ENCODE peak calls at places on chromosomes 16 and 17, in four cellular contexts. G is CD14-positive monocyte, K is activated T-helper 1 cell treated with Interleukin-2 at 50 U/mL for 16 hours, P is NCI-H345. U is an unnamed sample.

GRCh38 chr17:79835470-79835899 is 3.8 kb downstream of the CBX4 start:
- DNase-seq in G (no peak), K (no peak), P (no peak), U (no peak)

GRCh38 chr16:69564845-69565610 is 738 bp upstream of the NFAT5 start:
- DNase-seq in G (no peak), K (no peak), P (no peak), U (peak; percentile 18)

GRCh38 chr16:85119333-85120005 is 7.2 kb upstream of the CIBAR2 start:
- DNase-seq in G (no peak), K (no peak), P (no peak), U (no peak)

GRCh38 chr17:74525781-74526288 is 5.4 kb downstream of the CD300LB start:
- DNase-seq in G (no peak), K (no peak), P (no peak), U (no peak)

GRCh38 chr17:33016920-33017319 is 25.3 kb downstream of the SPACA3 start:
- DNase-seq in G (no peak), K (no peak), P (no peak), U (no peak)

GRCh38 chr17:6638046-6638908 is 2.2 kb downstream of the KIAA0753 start:
- DNase-seq in G (no peak), K (no peak), P (no peak), U (no peak)

GRCh38 chr17:65485388-65486299 is 75.8 kb downstream of the AXIN2 start:
- DNase-seq in G (no peak), K (no peak), P (no peak), U (no peak)

GRCh38 chr17:77036841-77037381 is 103.9 kb upstream of the SEC14L1 start:
- DNase-seq in G (no peak), K (no peak), P (no peak), U (peak; percentile 86)

GRCh38 chr16:65392831-65393565 is 271.1 kb upstream of the CDH11 start:
- DNase-seq in G (no peak), K (no peak), P (no peak), U (no peak)

GRCh38 chr17:41417576-41418015 is 6.8 kb downstream of the KRT37 start:
- DNase-seq in G (no peak), K (no peak), P (no peak), U (peak; percentile 10)

GRCh38 chr16:77043076-77043475 is 147.9 kb upstream of the MON1B start:
- DNase-seq in G (no peak), K (no peak), P (no peak), U (peak; percentile 69)

GRCh38 chr16:85204242-85205010 is 92.2 kb upstream of the CIBAR2 start:
- DNase-seq in G (no peak), K (no peak), P (no peak), U (no peak)

GRCh38 chr17:29560306-29560705 is 6.5 kb downstream of the ABHD15 start:
- DNase-seq in G (no peak), K (no peak), P (no peak), U (peak; percentile 78)

GRCh38 chr17:48062273-48062672 is 14.1 kb downstream of the NFE2L1 start:
- DNase-seq in G (no peak), K (no peak), P (no peak), U (no peak)

GRCh38 chr17:36136031-36136430 is 32.4 kb downstream of the CCL4 start:
- DNase-seq in G (no peak), K (no peak), P (no peak), U (no peak)

GRCh38 chr17:38450699-38451029 is 22.4 kb downstream of the ARHGAP23 start:
- DNase-seq in G (no peak), K (no peak), P (no peak), U (no peak)

GRCh38 chr16:25605381-25605780 is 86.4 kb upstream of the HS3ST4 start:
- DNase-seq in G (no peak), K (no peak), P (no peak), U (no peak)

GRCh38 chr17:5203178-5203907 is 11.7 kb upstream of the ZNF594 start:
- DNase-seq in G (no peak), K (no peak), P (no peak), U (no peak)

GRCh38 chr17:17141860-17142552 is 64.1 kb downstream of the PLD6 start:
- DNase-seq in G (no peak), K (peak; percentile 22), P (no peak), U (peak; percentile 48)

GRCh38 chr17:57257911-57258885 is 1.9 kb downstream of the MSI2 start:
- DNase-seq in G (no peak), K (no peak), P (no peak), U (peak; percentile 63)

GRCh38 chr17:2337811-2338657 is 733 bp downstream of the SGSM2 start:
- DNase-seq in G (peak; percentile 56), K (peak; percentile 48), P (peak; percentile 58), U (peak; percentile 28)

GRCh38 chr16:75065149-75065807 is 51.3 kb downstream of the LDHD start:
- DNase-seq in G (no peak), K (no peak), P (no peak), U (no peak)

GRCh38 chr16:85508388-85508787 is 104.7 kb upstream of the GSE1 start:
- DNase-seq in G (no peak), K (no peak), P (no peak), U (no peak)

GRCh38 chr16:65845466-65846209 is 520.9 kb upstream of the CDH5 start:
- DNase-seq in G (no peak), K (no peak), P (no peak), U (no peak)

GRCh38 chr17:61209524-61209923 is 190.1 kb upstream of the TBX2 start:
- DNase-seq in G (no peak), K (no peak), P (no peak), U (no peak)

GRCh38 chr16:9409753-9410493 is 318.5 kb downstream of the HAPSTR1 start:
- DNase-seq in G (no peak), K (no peak), P (no peak), U (no peak)

GRCh38 chr17:1108560-1108809 is 71.3 kb downstream of the ABR start:
- DNase-seq in G (no peak), K (no peak), P (no peak), U (no peak)

GRCh38 chr17:20948984-20949777 is 93.6 kb downstream of the USP22 start:
- DNase-seq in G (no peak), K (no peak), P (no peak), U (no peak)

GRCh38 chr17:44084131-44084538 is 13.6 kb downstream of the G6PC3 start:
- DNase-seq in G (no peak), K (no peak), P (peak; percentile 4), U (peak; percentile 19)

GRCh38 chr16:26027060-26027459 is 335.3 kb downstream of the HS3ST4 start:
- DNase-seq in G (no peak), K (no peak), P (no peak), U (no peak)

GRCh38 chr16:85479972-85480726 is 133.0 kb upstream of the GSE1 start:
- DNase-seq in G (no peak), K (no peak), P (peak; percentile 73), U (peak; percentile 76)

GRCh38 chr16:83835972-83836566 is 28.3 kb downstream of the HSBP1 start:
- DNase-seq in G (no peak), K (no peak), P (no peak), U (no peak)

GRCh38 chr17:14940946-14941280 is 324.2 kb downstream of the PMP22 start:
- DNase-seq in G (no peak), K (no peak), P (no peak), U (no peak)

GRCh38 chr17:17156107-17156506 is 50.0 kb downstream of the PLD6 start:
- DNase-seq in G (no peak), K (no peak), P (no peak), U (no peak)

GRCh38 chr16:25750489-25750888 is 58.7 kb downstream of the HS3ST4 start:
- DNase-seq in G (no peak), K (no peak), P (no peak), U (no peak)

GRCh38 chr17:79619196-79619595 is 8.3 kb upstream of the RBFOX3 start:
- DNase-seq in G (peak; percentile 1), K (no peak), P (no peak), U (no peak)

GRCh38 chr17:58661499-58661898 is 30.3 kb downstream of the TEX14 start:
- DNase-seq in G (no peak), K (no peak), P (no peak), U (no peak)

U was measured in OCI-LY7.